ENCODE peak calls at places on chromosomes 13 and 19, in seven cellular contexts. One of them, this sample, is unnamed. For H3K27me3, the result is how much of the 10 kb centered on the place peaks cover.

GRCh38 chr19:49391581-49392399 is 3.7 kb downstream of the KASH5 start:
- DNase-seq in left ventricle myocardium inferior: peak
- DNase-seq in CD4-positive, alpha-beta memory T cell: peak
- DNase-seq in HepG2: peak
- DNase-seq in HL-60: peak
- DNase-seq in aorta: peak
- DNase-seq in lung: peak
- DNase-seq in this sample: peak

GRCh38 chr19:3985643-3986259 is 488 bp upstream of the EEF2 start:
- DNase-seq in left ventricle myocardium inferior: no peak
- DNase-seq in CD4-positive, alpha-beta memory T cell: no peak
- DNase-seq in HepG2: no peak
- DNase-seq in HL-60: no peak
- DNase-seq in aorta: no peak
- DNase-seq in lung: no peak
- DNase-seq in this sample: peak

GRCh38 chr19:16849168-16849567 is 20.0 kb downstream of the SIN3B start:
- DNase-seq in left ventricle myocardium inferior: no peak
- DNase-seq in CD4-positive, alpha-beta memory T cell: no peak
- DNase-seq in HepG2: no peak
- DNase-seq in HL-60: no peak
- DNase-seq in aorta: no peak
- DNase-seq in lung: no peak
- DNase-seq in this sample: no peak

GRCh38 chr19:48351341-48351752 is 12.4 kb downstream of the TMEM143 start:
- DNase-seq in left ventricle myocardium inferior: peak
- DNase-seq in CD4-positive, alpha-beta memory T cell: peak
- DNase-seq in HepG2: peak
- DNase-seq in HL-60: peak
- DNase-seq in aorta: peak
- DNase-seq in lung: peak
- DNase-seq in this sample: peak

GRCh38 chr13:41344358-41344757 is 33.3 kb downstream of the NAA16 start:
- DNase-seq in left ventricle myocardium inferior: no peak
- DNase-seq in CD4-positive, alpha-beta memory T cell: no peak
- DNase-seq in HepG2: peak
- DNase-seq in HL-60: no peak
- DNase-seq in aorta: no peak
- DNase-seq in lung: no peak
- DNase-seq in this sample: no peak

GRCh38 chr13:41411536-41411935 is 45.8 kb upstream of the RGCC start:
- DNase-seq in left ventricle myocardium inferior: no peak
- DNase-seq in CD4-positive, alpha-beta memory T cell: peak
- DNase-seq in HepG2: peak
- DNase-seq in HL-60: no peak
- DNase-seq in aorta: no peak
- DNase-seq in lung: no peak
- DNase-seq in this sample: peak

GRCh38 chr13:20616059-20616797 is 49.3 kb downstream of the IFT88 start:
- DNase-seq in left ventricle myocardium inferior: no peak
- DNase-seq in CD4-positive, alpha-beta memory T cell: no peak
- DNase-seq in HepG2: no peak
- DNase-seq in HL-60: no peak
- DNase-seq in aorta: no peak
- DNase-seq in lung: no peak
- DNase-seq in this sample: no peak

GRCh38 chr19:23070353-23070781 is 46.5 kb upstream of the ZNF730 start:
- DNase-seq in left ventricle myocardium inferior: peak
- DNase-seq in CD4-positive, alpha-beta memory T cell: no peak
- DNase-seq in HepG2: no peak
- DNase-seq in HL-60: no peak
- DNase-seq in aorta: no peak
- DNase-seq in lung: no peak
- DNase-seq in this sample: peak

GRCh38 chr13:95603887-95604533 is 40.5 kb downstream of the DZIP1 start:
- DNase-seq in left ventricle myocardium inferior: no peak
- DNase-seq in CD4-positive, alpha-beta memory T cell: no peak
- DNase-seq in HepG2: peak
- DNase-seq in HL-60: no peak
- DNase-seq in aorta: no peak
- DNase-seq in lung: no peak
- DNase-seq in this sample: no peak

GRCh38 chr19:2266183-2266993 is 10.2 kb upstream of the JSRP1 start:
- DNase-seq in left ventricle myocardium inferior: peak
- DNase-seq in CD4-positive, alpha-beta memory T cell: no peak
- DNase-seq in HepG2: peak
- DNase-seq in HL-60: peak
- DNase-seq in aorta: peak
- DNase-seq in lung: peak
- DNase-seq in this sample: no peak

GRCh38 chr19:2269244-2270156 is 12.5 kb downstream of the PEAK3 start:
- DNase-seq in left ventricle myocardium inferior: peak
- DNase-seq in CD4-positive, alpha-beta memory T cell: peak
- DNase-seq in HepG2: peak
- DNase-seq in HL-60: peak
- DNase-seq in aorta: peak
- DNase-seq in lung: peak
- DNase-seq in this sample: peak

GRCh38 chr19:2270157-2270571 is 11.8 kb downstream of the PEAK3 start:
- DNase-seq in left ventricle myocardium inferior: peak
- DNase-seq in CD4-positive, alpha-beta memory T cell: peak
- DNase-seq in HepG2: no peak
- DNase-seq in HL-60: no peak
- DNase-seq in aorta: peak
- DNase-seq in lung: peak
- DNase-seq in this sample: peak

GRCh38 chr19:2268861-2269243 is 12.6 kb upstream of the JSRP1 start:
- DNase-seq in left ventricle myocardium inferior: no peak
- DNase-seq in CD4-positive, alpha-beta memory T cell: no peak
- DNase-seq in HepG2: no peak
- DNase-seq in HL-60: no peak
- DNase-seq in aorta: no peak
- DNase-seq in lung: no peak
- DNase-seq in this sample: no peak

DNA sequence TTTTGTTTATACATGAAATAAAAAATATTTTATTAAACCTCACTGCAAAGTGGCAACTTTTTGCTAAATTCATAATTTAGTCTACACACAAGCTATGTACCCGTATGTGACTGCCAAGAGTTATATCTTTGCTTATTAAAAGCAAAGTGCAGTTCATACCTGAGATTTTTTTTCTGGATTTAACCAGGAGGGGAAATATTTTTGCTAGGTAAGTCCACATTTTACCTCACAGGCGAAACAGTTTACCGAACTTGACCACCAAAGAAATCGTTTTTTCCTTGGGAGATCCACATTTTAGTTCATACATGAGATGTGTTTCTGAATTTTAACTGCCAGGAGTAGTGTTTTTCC is 12.2 kb upstream of the JSRP1 start:
- DNase-seq in left ventricle myocardium inferior: no peak
- DNase-seq in CD4-positive, alpha-beta memory T cell: no peak
- DNase-seq in HepG2: no peak
- DNase-seq in HL-60: no peak
- DNase-seq in aorta: no peak
- DNase-seq in lung: no peak
- DNase-seq in this sample: no peak
- H3K4me3 ChIP-seq in left ventricle myocardium inferior: peak
- H3K4me3 ChIP-seq in CD4-positive, alpha-beta memory T cell: peak
- H3K4me3 ChIP-seq in HepG2: peak
- H3K4me3 ChIP-seq in HL-60: peak
- H3K4me3 ChIP-seq in aorta: no peak
- H3K4me3 ChIP-seq in lung: no peak
- H3K4me3 ChIP-seq in this sample: peak

DNA sequence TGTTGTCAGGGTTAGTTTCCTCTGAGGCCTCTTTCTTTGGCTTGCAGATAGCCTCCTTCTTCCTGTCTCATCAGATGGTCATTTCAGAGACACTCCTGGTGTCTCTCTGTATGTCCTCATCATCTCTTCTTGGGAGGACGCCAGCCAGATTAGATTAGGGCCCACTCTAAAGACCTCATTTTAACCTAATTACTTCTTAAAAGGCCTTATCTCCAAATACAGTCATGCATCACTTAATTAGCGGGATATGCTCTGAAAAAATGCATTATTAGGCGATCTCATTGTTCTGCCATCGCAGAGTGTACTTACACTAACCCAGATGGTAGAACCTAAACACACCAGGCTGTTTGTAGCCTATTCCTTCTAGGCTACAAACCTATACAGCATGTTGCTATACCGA is 89.0 kb downstream of the CDK8 start:
- DNase-seq in left ventricle myocardium inferior: no peak
- DNase-seq in CD4-positive, alpha-beta memory T cell: no peak
- DNase-seq in HepG2: no peak
- DNase-seq in HL-60: no peak
- DNase-seq in aorta: no peak
- DNase-seq in lung: no peak
- DNase-seq in this sample: no peak
- H3K27me3 ChIP-seq in left ventricle myocardium inferior: under half
- H3K27me3 ChIP-seq in CD4-positive, alpha-beta memory T cell: under half
- H3K27me3 ChIP-seq in HepG2: under half
- H3K27me3 ChIP-seq in HL-60: under half
- H3K27me3 ChIP-seq in aorta: under half
- H3K27me3 ChIP-seq in lung: under half
- H3K27me3 ChIP-seq in this sample: under half

GRCh38 chr13:106173891-106174610 is 361.4 kb downstream of the EFNB2 start:
- DNase-seq in left ventricle myocardium inferior: no peak
- DNase-seq in CD4-positive, alpha-beta memory T cell: no peak
- DNase-seq in HepG2: no peak
- DNase-seq in HL-60: no peak
- DNase-seq in aorta: no peak
- DNase-seq in lung: no peak
- DNase-seq in this sample: no peak

GRCh38 chr13:106177146-106177545 is 358.3 kb downstream of the EFNB2 start:
- DNase-seq in left ventricle myocardium inferior: no peak
- DNase-seq in CD4-positive, alpha-beta memory T cell: no peak
- DNase-seq in HepG2: no peak
- DNase-seq in HL-60: no peak
- DNase-seq in aorta: no peak
- DNase-seq in lung: no peak
- DNase-seq in this sample: no peak

GRCh38 chr13:106172176-106172905 is 363.1 kb downstream of the EFNB2 start:
- DNase-seq in left ventricle myocardium inferior: no peak
- DNase-seq in CD4-positive, alpha-beta memory T cell: no peak
- DNase-seq in HepG2: no peak
- DNase-seq in HL-60: no peak
- DNase-seq in aorta: no peak
- DNase-seq in lung: no peak
- DNase-seq in this sample: no peak

GRCh38 chr13:106176103-106176502 is 359.4 kb downstream of the EFNB2 start:
- DNase-seq in left ventricle myocardium inferior: no peak
- DNase-seq in CD4-positive, alpha-beta memory T cell: no peak
- DNase-seq in HepG2: no peak
- DNase-seq in HL-60: no peak
- DNase-seq in aorta: no peak
- DNase-seq in lung: no peak
- DNase-seq in this sample: no peak

DNA sequence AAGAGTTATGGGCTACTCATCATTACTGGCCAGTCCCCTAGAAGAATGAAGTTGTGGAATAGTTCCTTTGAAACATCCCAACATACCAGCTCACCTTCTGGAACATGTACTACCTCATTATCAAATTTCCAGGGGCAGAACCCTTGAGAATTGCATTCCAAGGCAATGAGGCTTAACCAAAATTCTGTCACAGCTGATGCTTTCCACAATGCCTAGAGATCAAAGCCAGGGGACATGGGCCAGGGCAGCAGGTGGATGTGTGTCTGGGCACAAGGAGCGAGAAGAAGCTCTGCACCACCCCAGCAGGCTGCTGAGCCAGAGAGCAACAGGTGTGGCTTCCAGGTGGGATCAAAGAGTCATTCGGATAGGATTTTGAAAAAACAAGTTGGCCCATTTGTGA is 362.1 kb downstream of the EFNB2 start:
- DNase-seq in left ventricle myocardium inferior: no peak
- DNase-seq in CD4-positive, alpha-beta memory T cell: no peak
- DNase-seq in HepG2: no peak
- DNase-seq in HL-60: no peak
- DNase-seq in aorta: no peak
- DNase-seq in lung: no peak
- DNase-seq in this sample: no peak
- H3K4me3 ChIP-seq in left ventricle myocardium inferior: no peak
- H3K4me3 ChIP-seq in CD4-positive, alpha-beta memory T cell: no peak
- H3K4me3 ChIP-seq in HepG2: no peak
- H3K4me3 ChIP-seq in HL-60: no peak
- H3K4me3 ChIP-seq in aorta: no peak
- H3K4me3 ChIP-seq in lung: no peak
- H3K4me3 ChIP-seq in this sample: no peak

GRCh38 chr19:46626441-46626840 is 1.6 kb upstream of the PTGIR start:
- DNase-seq in left ventricle myocardium inferior: no peak
- DNase-seq in CD4-positive, alpha-beta memory T cell: no peak
- DNase-seq in HepG2: no peak
- DNase-seq in HL-60: no peak
- DNase-seq in aorta: no peak
- DNase-seq in lung: no peak
- DNase-seq in this sample: no peak
- H3K27me3 ChIP-seq in left ventricle myocardium inferior: under half
- H3K27me3 ChIP-seq in CD4-positive, alpha-beta memory T cell: under half
- H3K27me3 ChIP-seq in HepG2: under half
- H3K27me3 ChIP-seq in HL-60: under half
- H3K27me3 ChIP-seq in aorta: under half
- H3K27me3 ChIP-seq in lung: under half
- H3K27me3 ChIP-seq in this sample: under half

DNA sequence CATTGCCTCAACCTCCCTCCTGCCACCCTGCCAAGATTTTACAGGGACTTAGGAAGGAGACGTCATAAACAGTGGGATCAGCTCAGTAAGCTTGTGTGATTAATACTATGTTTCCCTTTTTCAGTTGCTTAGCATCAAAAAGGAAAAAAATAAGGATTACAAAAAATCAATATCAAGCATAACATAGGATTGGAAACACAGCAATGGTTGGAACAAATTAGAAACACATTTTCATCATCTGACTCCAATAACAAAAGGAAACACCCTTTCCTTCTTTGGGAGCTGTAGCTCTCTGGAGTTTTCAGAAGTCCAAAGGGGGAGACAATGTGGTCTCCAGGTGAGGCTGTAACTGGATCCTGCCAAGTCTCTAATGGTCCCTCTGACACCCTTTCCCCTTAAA is 233.4 kb downstream of the B3GLCT start:
- DNase-seq in left ventricle myocardium inferior: no peak
- DNase-seq in CD4-positive, alpha-beta memory T cell: no peak
- DNase-seq in HepG2: no peak
- DNase-seq in HL-60: no peak
- DNase-seq in aorta: no peak
- DNase-seq in lung: no peak
- DNase-seq in this sample: no peak
- H3K4me3 ChIP-seq in left ventricle myocardium inferior: no peak
- H3K4me3 ChIP-seq in CD4-positive, alpha-beta memory T cell: no peak
- H3K4me3 ChIP-seq in HepG2: no peak
- H3K4me3 ChIP-seq in HL-60: no peak
- H3K4me3 ChIP-seq in aorta: no peak
- H3K4me3 ChIP-seq in lung: no peak
- H3K4me3 ChIP-seq in this sample: no peak

GRCh38 chr13:25225970-25226369 is 53.9 kb upstream of the AMER2 start:
- DNase-seq in left ventricle myocardium inferior: no peak
- DNase-seq in CD4-positive, alpha-beta memory T cell: no peak
- DNase-seq in HepG2: no peak
- DNase-seq in HL-60: no peak
- DNase-seq in aorta: no peak
- DNase-seq in lung: no peak
- DNase-seq in this sample: no peak
- H3K27me3 ChIP-seq in left ventricle myocardium inferior: half or more
- H3K27me3 ChIP-seq in CD4-positive, alpha-beta memory T cell: under half
- H3K27me3 ChIP-seq in HepG2: under half
- H3K27me3 ChIP-seq in HL-60: under half
- H3K27me3 ChIP-seq in aorta: under half
- H3K27me3 ChIP-seq in lung: under half
- H3K27me3 ChIP-seq in this sample: under half

This sample was measured in H7.